ENCODE peak calls at places on chromosome 20, in five cellular contexts. One of them, this sample, is unnamed.

GRCh38 chr20:10665027-10665561 is 8.7 kb downstream of the JAG1 start:
- DNase-seq in NCI-H2029: no peak
- DNase-seq in AG10803: no peak
- DNase-seq in cardiac fibroblast: peak
- DNase-seq in RWPE2: no peak
- DNase-seq in this sample: no peak

GRCh38 chr20:32482251-32483220 is 102.6 kb downstream of the NOL4L start:
- DNase-seq in cardiac fibroblast: no peak
- DNase-seq in NCI-H2029: no peak
- DNase-seq in AG10803: no peak
- DNase-seq in RWPE2: peak
- DNase-seq in this sample: no peak

GRCh38 chr20:34537651-34538050 is 20.9 kb upstream of the MAP1LC3A start:
- DNase-seq in cardiac fibroblast: no peak
- DNase-seq in AG10803: no peak
- DNase-seq in NCI-H2029: no peak
- DNase-seq in RWPE2: peak
- DNase-seq in this sample: no peak

GRCh38 chr20:38127011-38127621 is 38.0 kb downstream of the TGM2 start:
- DNase-seq in AG10803: peak
- DNase-seq in cardiac fibroblast: peak
- DNase-seq in RWPE2: peak
- DNase-seq in NCI-H2029: peak
- DNase-seq in this sample: no peak

GRCh38 chr20:10505320-10506226 is 70.5 kb downstream of the SLX4IP start:
- DNase-seq in cardiac fibroblast: peak
- DNase-seq in AG10803: peak
- DNase-seq in NCI-H2029: no peak
- DNase-seq in RWPE2: no peak
- DNase-seq in this sample: no peak

GRCh38 chr20:49865559-49865958 is 49.8 kb downstream of the SPATA2 start:
- DNase-seq in cardiac fibroblast: no peak
- DNase-seq in NCI-H2029: no peak
- DNase-seq in RWPE2: no peak
- DNase-seq in AG10803: peak
- DNase-seq in this sample: no peak

GRCh38 chr20:64196831-64197418 is 32.7 kb downstream of the MYT1 start:
- DNase-seq in cardiac fibroblast: no peak
- DNase-seq in NCI-H2029: no peak
- DNase-seq in RWPE2: no peak
- DNase-seq in AG10803: no peak
- DNase-seq in this sample: no peak

GRCh38 chr20:4130404-4131189 is 115.2 kb upstream of the RNF24 start:
- DNase-seq in RWPE2: peak
- DNase-seq in cardiac fibroblast: peak
- DNase-seq in AG10803: peak
- DNase-seq in NCI-H2029: no peak
- DNase-seq in this sample: no peak

GRCh38 chr20:41436679-41437078 is 70.1 kb upstream of the EMILIN3 start:
- DNase-seq in cardiac fibroblast: peak
- DNase-seq in RWPE2: no peak
- DNase-seq in NCI-H2029: no peak
- DNase-seq in AG10803: peak
- DNase-seq in this sample: peak

GRCh38 chr20:17589161-17589834 is 19.4 kb downstream of the DSTN start:
- DNase-seq in cardiac fibroblast: peak
- DNase-seq in RWPE2: no peak
- DNase-seq in AG10803: peak
- DNase-seq in NCI-H2029: no peak
- DNase-seq in this sample: no peak

GRCh38 chr20:46592580-46593362 is 42.3 kb upstream of the OCSTAMP start:
- DNase-seq in RWPE2: peak
- DNase-seq in cardiac fibroblast: no peak
- DNase-seq in NCI-H2029: no peak
- DNase-seq in AG10803: no peak
- DNase-seq in this sample: no peak

GRCh38 chr20:51195419-51195901 is 172.6 kb upstream of the KCNG1 start:
- DNase-seq in AG10803: peak
- DNase-seq in NCI-H2029: no peak
- DNase-seq in cardiac fibroblast: peak
- DNase-seq in RWPE2: peak
- DNase-seq in this sample: no peak

GRCh38 chr20:6440087-6440799 is 317.4 kb upstream of the FERMT1 start:
- DNase-seq in AG10803: no peak
- DNase-seq in RWPE2: no peak
- DNase-seq in NCI-H2029: no peak
- DNase-seq in cardiac fibroblast: no peak
- DNase-seq in this sample: no peak

GRCh38 chr20:5434116-5434515 is 117.4 kb upstream of the PROKR2 start:
- DNase-seq in NCI-H2029: no peak
- DNase-seq in RWPE2: no peak
- DNase-seq in cardiac fibroblast: no peak
- DNase-seq in AG10803: no peak
- DNase-seq in this sample: no peak

GRCh38 chr20:53657732-53658131 is 64.1 kb upstream of the ZNF217 start:
- DNase-seq in cardiac fibroblast: no peak
- DNase-seq in RWPE2: no peak
- DNase-seq in NCI-H2029: no peak
- DNase-seq in AG10803: no peak
- DNase-seq in this sample: no peak

GRCh38 chr20:18705906-18706305 is 107.7 kb upstream of the SCP2D1 start:
- DNase-seq in AG10803: peak
- DNase-seq in cardiac fibroblast: no peak
- DNase-seq in RWPE2: no peak
- DNase-seq in NCI-H2029: no peak
- DNase-seq in this sample: no peak

GRCh38 chr20:10051185-10051584 is 16.4 kb downstream of the ANKEF1 start:
- DNase-seq in RWPE2: no peak
- DNase-seq in NCI-H2029: no peak
- DNase-seq in cardiac fibroblast: no peak
- DNase-seq in AG10803: no peak
- DNase-seq in this sample: no peak

GRCh38 chr20:10213526-10213925 is 5.1 kb upstream of the SNAP25 start:
- DNase-seq in RWPE2: no peak
- DNase-seq in cardiac fibroblast: no peak
- DNase-seq in NCI-H2029: no peak
- DNase-seq in AG10803: no peak
- DNase-seq in this sample: no peak

GRCh38 chr20:46575794-46576495 is 25.5 kb upstream of the OCSTAMP start:
- DNase-seq in AG10803: no peak
- DNase-seq in NCI-H2029: no peak
- DNase-seq in RWPE2: peak
- DNase-seq in cardiac fibroblast: no peak
- DNase-seq in this sample: peak

GRCh38 chr20:11492391-11492790 is 425.3 kb upstream of the BTBD3 start:
- DNase-seq in RWPE2: no peak
- DNase-seq in NCI-H2029: no peak
- DNase-seq in cardiac fibroblast: no peak
- DNase-seq in AG10803: no peak
- DNase-seq in this sample: no peak

GRCh38 chr20:25076731-25077609 is 5.0 kb downstream of the VSX1 start:
- DNase-seq in cardiac fibroblast: peak
- DNase-seq in RWPE2: no peak
- DNase-seq in AG10803: peak
- DNase-seq in NCI-H2029: peak
- DNase-seq in this sample: no peak

GRCh38 chr20:35342154-35342769 is 50.0 kb upstream of the FAM83C start:
- DNase-seq in NCI-H2029: no peak
- DNase-seq in cardiac fibroblast: peak
- DNase-seq in AG10803: no peak
- DNase-seq in RWPE2: no peak
- DNase-seq in this sample: no peak

GRCh38 chr20:32089637-32090330 is 19.7 kb upstream of the TM9SF4 start:
- DNase-seq in RWPE2: no peak
- DNase-seq in NCI-H2029: no peak
- DNase-seq in cardiac fibroblast: no peak
- DNase-seq in AG10803: no peak
- DNase-seq in this sample: no peak

GRCh38 chr20:44457016-44457415 is 18.7 kb upstream of the TTPAL start:
- DNase-seq in NCI-H2029: no peak
- DNase-seq in cardiac fibroblast: no peak
- DNase-seq in RWPE2: no peak
- DNase-seq in AG10803: no peak
- DNase-seq in this sample: no peak

GRCh38 chr20:18176318-18176785 is 38.7 kb downstream of the KAT14 start:
- DNase-seq in RWPE2: no peak
- DNase-seq in cardiac fibroblast: no peak
- DNase-seq in AG10803: no peak
- DNase-seq in NCI-H2029: no peak
- DNase-seq in this sample: no peak

GRCh38 chr20:47252879-47253307 is 103.6 kb downstream of the ZMYND8 start:
- DNase-seq in RWPE2: no peak
- DNase-seq in NCI-H2029: no peak
- DNase-seq in AG10803: no peak
- DNase-seq in cardiac fibroblast: no peak
- DNase-seq in this sample: no peak

GRCh38 chr20:64105846-64106434 is 1.4 kb downstream of the NPBWR2 start:
- DNase-seq in cardiac fibroblast: no peak
- DNase-seq in RWPE2: peak
- DNase-seq in NCI-H2029: no peak
- DNase-seq in AG10803: no peak
- DNase-seq in this sample: no peak

GRCh38 chr20:56779452-56780143 is 150.5 kb downstream of the TFAP2C start:
- DNase-seq in NCI-H2029: no peak
- DNase-seq in RWPE2: no peak
- DNase-seq in cardiac fibroblast: no peak
- DNase-seq in AG10803: no peak
- DNase-seq in this sample: no peak

GRCh38 chr20:3093861-3094361 is 9.4 kb upstream of the AVP start:
- DNase-seq in NCI-H2029: no peak
- DNase-seq in RWPE2: no peak
- DNase-seq in cardiac fibroblast: no peak
- DNase-seq in AG10803: no peak
- DNase-seq in this sample: no peak

GRCh38 chr20:47273591-47274235 is 82.8 kb downstream of the ZMYND8 start:
- DNase-seq in AG10803: no peak
- DNase-seq in NCI-H2029: no peak
- DNase-seq in RWPE2: no peak
- DNase-seq in cardiac fibroblast: peak
- DNase-seq in this sample: no peak

GRCh38 chr20:64119681-64120341 is 12.4 kb upstream of the NPBWR2 start:
- DNase-seq in NCI-H2029: no peak
- DNase-seq in RWPE2: peak
- DNase-seq in AG10803: no peak
- DNase-seq in cardiac fibroblast: no peak
- DNase-seq in this sample: no peak

GRCh38 chr20:39745380-39745779 is 783.2 kb downstream of the DHX35 start:
- DNase-seq in AG10803: no peak
- DNase-seq in cardiac fibroblast: no peak
- DNase-seq in NCI-H2029: peak
- DNase-seq in RWPE2: no peak
- DNase-seq in this sample: no peak